ENCODE peak calls at places on chromosomes 13 and 19, in nine cellular contexts. M is heart right ventricle; V is PC-3; D is left ventricle myocardium inferior; L is heart left ventricle; K is cardiac muscle cell; T is left lung; R is naive thymus-derived CD4-positive, alpha-beta T cell; G is ascending aorta. W is an unnamed sample.

GRCh38 chr13:65965496-65965895 is 1264.6 kb downstream of the PCDH9 start:
- DNase-seq in M (no peak), V (peak), D (no peak), L (no peak), K (peak), T (no peak), R (no peak), G (no peak), W (no peak)

GRCh38 chr13:31945202-31945978 is 86.2 kb upstream of the FRY start:
- DNase-seq in M (peak), V (peak), D (peak), L (peak), K (peak), T (peak), R (no peak), G (peak), W (no peak)

GRCh38 chr19:32464279-32464678 is 58.7 kb downstream of the DPY19L3 start:
- DNase-seq in M (no peak), V (peak), D (no peak), L (no peak), K (peak), T (no peak), R (no peak), G (no peak), W (peak)

GRCh38 chr13:63285426-63285825 is 1869.8 kb upstream of the PCDH20 start:
- DNase-seq in M (no peak), V (no peak), D (no peak), L (no peak), K (no peak), T (no peak), R (no peak), G (no peak), W (no peak)

GRCh38 chr13:63696055-63696454 is 2280.4 kb upstream of the PCDH20 start:
- DNase-seq in M (no peak), V (peak), D (no peak), L (no peak), K (no peak), T (no peak), R (no peak), G (no peak), W (no peak)

GRCh38 chr13:52713894-52714293 is 25.7 kb downstream of the CNMD start:
- DNase-seq in M (peak), V (no peak), D (peak), L (peak), K (peak), T (peak), R (no peak), G (peak), W (no peak)

GRCh38 chr13:67574320-67575233 is 344.4 kb upstream of the PCDH9 start:
- DNase-seq in M (no peak), V (peak), D (no peak), L (no peak), K (no peak), T (no peak), R (no peak), G (no peak), W (no peak)

GRCh38 chr13:35891973-35892441 is 239.2 kb downstream of the DCLK1 start:
- DNase-seq in M (no peak), V (peak), D (no peak), L (no peak), K (peak), T (no peak), R (no peak), G (no peak), W (no peak)

GRCh38 chr13:113182046-113182445 is 23.6 kb downstream of the PROZ start:
- DNase-seq in M (no peak), V (no peak), D (no peak), L (no peak), K (peak), T (no peak), R (no peak), G (no peak), W (no peak)

GRCh38 chr13:89150362-89150761 is 1479.2 kb downstream of the SLITRK5 start:
- DNase-seq in M (no peak), V (peak), D (no peak), L (no peak), K (peak), T (no peak), R (no peak), G (no peak), W (no peak)

GRCh38 chr19:32865326-32865725 is 4.2 kb downstream of the SLC7A9 start:
- DNase-seq in M (no peak), V (no peak), D (no peak), L (no peak), K (no peak), T (no peak), R (no peak), G (no peak), W (no peak)

GRCh38 chr19:57282011-57282636 is 1.8 kb downstream of the ZNF460 start:
- DNase-seq in M (no peak), V (peak), D (no peak), L (no peak), K (no peak), T (no peak), R (no peak), G (no peak), W (no peak)

GRCh38 chr13:105343134-105343806 is 1192.2 kb downstream of the EFNB2 start:
- DNase-seq in M (no peak), V (no peak), D (no peak), L (no peak), K (no peak), T (no peak), R (no peak), G (no peak), W (no peak)

GRCh38 chr19:49691243-49692101 is 556 bp downstream of the CPT1C start:
- DNase-seq in M (peak), V (peak), D (peak), L (peak), K (peak), T (no peak), R (no peak), G (no peak), W (no peak)

GRCh38 chr13:41463823-41464602 is 6.7 kb downstream of the RGCC start:
- DNase-seq in M (no peak), V (no peak), D (no peak), L (no peak), K (no peak), T (no peak), R (no peak), G (no peak), W (no peak)

GRCh38 chr19:48664476-48664875 is 8.3 kb downstream of the NTN5 start:
- DNase-seq in M (no peak), V (no peak), D (no peak), L (no peak), K (no peak), T (no peak), R (no peak), G (no peak), W (no peak)

GRCh38 chr13:25654332-25654731 is 282.6 kb downstream of the ATP8A2 start:
- DNase-seq in M (no peak), V (peak), D (no peak), L (no peak), K (no peak), T (no peak), R (no peak), G (no peak), W (no peak)

GRCh38 chr19:15025237-15025636 is 24.0 kb upstream of the CASP14 start:
- DNase-seq in M (no peak), V (peak), D (no peak), L (no peak), K (peak), T (no peak), R (no peak), G (no peak), W (no peak)

GRCh38 chr13:92362717-92363116 is 863.9 kb upstream of the GPC6 start:
- DNase-seq in M (no peak), V (no peak), D (no peak), L (no peak), K (peak), T (no peak), R (no peak), G (no peak), W (no peak)

GRCh38 chr19:47310819-47311218 is 1.2 kb downstream of the C5AR1 start:
- DNase-seq in M (peak), V (peak), D (peak), L (peak), K (peak), T (peak), R (no peak), G (no peak), W (no peak)

GRCh38 chr13:96796234-96796633 is 198.0 kb downstream of the OXGR1 start:
- DNase-seq in M (no peak), V (peak), D (no peak), L (no peak), K (no peak), T (no peak), R (no peak), G (no peak), W (no peak)

GRCh38 chr13:111790621-111791020 is 276.3 kb upstream of the SOX1 start:
- DNase-seq in M (no peak), V (no peak), D (no peak), L (peak), K (no peak), T (no peak), R (no peak), G (no peak), W (no peak)

GRCh38 chr19:19371056-19371455 is 34.4 kb upstream of the GATAD2A start:
- DNase-seq in M (no peak), V (peak), D (no peak), L (peak), K (no peak), T (no peak), R (no peak), G (no peak), W (no peak)

GRCh38 chr19:45097776-45098520 is 5.0 kb downstream of the PPP1R37 start:
- DNase-seq in M (no peak), V (peak), D (peak), L (peak), K (peak), T (peak), R (no peak), G (no peak), W (no peak)

GRCh38 chr13:30145709-30146367 is 161.5 kb downstream of the KATNAL1 start:
- DNase-seq in M (no peak), V (no peak), D (no peak), L (no peak), K (no peak), T (no peak), R (no peak), G (no peak), W (peak)

GRCh38 chr13:49980266-49980665 is 16.6 kb upstream of the TRIM13 start:
- DNase-seq in M (no peak), V (no peak), D (no peak), L (no peak), K (peak), T (no peak), R (no peak), G (no peak), W (no peak)

GRCh38 chr13:113078895-113079720 is 26.5 kb upstream of the F7 start:
- DNase-seq in M (no peak), V (no peak), D (no peak), L (peak), K (no peak), T (no peak), R (no peak), G (no peak), W (no peak)

GRCh38 chr19:44282846-44283245 is 22.0 kb downstream of the ZNF235 start:
- DNase-seq in M (no peak), V (peak), D (no peak), L (no peak), K (no peak), T (no peak), R (no peak), G (no peak), W (no peak)

GRCh38 chr19:29711584-29712132 is 3.4 kb downstream of the C19orf12 start:
- DNase-seq in M (no peak), V (no peak), D (no peak), L (no peak), K (no peak), T (peak), R (peak), G (no peak), W (peak)

GRCh38 chr19:38120471-38121030 is 103.5 kb downstream of the DPF1 start:
- DNase-seq in M (no peak), V (no peak), D (no peak), L (no peak), K (peak), T (no peak), R (no peak), G (no peak), W (no peak)

GRCh38 chr13:50080158-50080855 is 65.1 kb downstream of the KCNRG start:
- DNase-seq in M (no peak), V (no peak), D (no peak), L (no peak), K (peak), T (no peak), R (peak), G (no peak), W (peak)

DNA sequence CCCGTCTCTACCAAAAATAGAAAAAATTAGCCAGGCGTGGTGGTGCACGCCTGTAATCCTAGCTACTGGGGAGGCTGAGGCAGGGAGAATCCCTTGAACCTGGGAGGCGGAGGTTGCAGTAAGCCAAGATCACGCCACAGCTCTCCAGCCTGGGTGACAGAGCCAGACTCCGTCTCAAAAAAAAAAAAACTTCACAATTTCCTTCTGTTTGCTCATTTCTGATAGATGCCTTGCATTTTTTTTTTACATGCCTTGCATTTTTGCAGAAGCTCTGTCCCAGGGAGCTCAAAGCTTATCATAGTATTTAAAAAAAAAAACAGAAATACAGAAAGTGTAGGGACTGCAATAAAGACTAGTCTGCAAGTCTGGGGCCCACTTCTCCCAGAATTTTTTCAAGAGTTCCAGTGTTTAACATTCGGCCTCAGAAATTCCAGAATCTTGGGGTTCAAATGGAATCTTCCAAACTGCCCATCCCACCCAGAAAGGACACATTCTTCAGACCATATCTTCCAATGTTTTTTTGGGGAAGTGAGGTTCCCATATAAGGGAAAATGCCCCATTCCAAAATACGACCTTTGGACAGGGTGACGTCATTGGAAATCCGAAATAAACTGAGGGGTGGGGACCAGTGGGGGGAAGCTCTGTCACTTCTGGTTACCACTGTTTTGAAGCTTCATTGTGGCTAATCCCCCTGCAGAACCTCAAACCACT is 17.2 kb upstream of the RAB8A start:
- DNase-seq in M (no peak), V (no peak), D (no peak), L (no peak), K (peak), T (no peak), R (no peak), G (no peak), W (no peak)
- H3K27ac ChIP-seq in M (peak), V (peak), D (peak), L (no peak), K (peak), T (peak), R (peak), G (peak), W (no peak)

DNA sequence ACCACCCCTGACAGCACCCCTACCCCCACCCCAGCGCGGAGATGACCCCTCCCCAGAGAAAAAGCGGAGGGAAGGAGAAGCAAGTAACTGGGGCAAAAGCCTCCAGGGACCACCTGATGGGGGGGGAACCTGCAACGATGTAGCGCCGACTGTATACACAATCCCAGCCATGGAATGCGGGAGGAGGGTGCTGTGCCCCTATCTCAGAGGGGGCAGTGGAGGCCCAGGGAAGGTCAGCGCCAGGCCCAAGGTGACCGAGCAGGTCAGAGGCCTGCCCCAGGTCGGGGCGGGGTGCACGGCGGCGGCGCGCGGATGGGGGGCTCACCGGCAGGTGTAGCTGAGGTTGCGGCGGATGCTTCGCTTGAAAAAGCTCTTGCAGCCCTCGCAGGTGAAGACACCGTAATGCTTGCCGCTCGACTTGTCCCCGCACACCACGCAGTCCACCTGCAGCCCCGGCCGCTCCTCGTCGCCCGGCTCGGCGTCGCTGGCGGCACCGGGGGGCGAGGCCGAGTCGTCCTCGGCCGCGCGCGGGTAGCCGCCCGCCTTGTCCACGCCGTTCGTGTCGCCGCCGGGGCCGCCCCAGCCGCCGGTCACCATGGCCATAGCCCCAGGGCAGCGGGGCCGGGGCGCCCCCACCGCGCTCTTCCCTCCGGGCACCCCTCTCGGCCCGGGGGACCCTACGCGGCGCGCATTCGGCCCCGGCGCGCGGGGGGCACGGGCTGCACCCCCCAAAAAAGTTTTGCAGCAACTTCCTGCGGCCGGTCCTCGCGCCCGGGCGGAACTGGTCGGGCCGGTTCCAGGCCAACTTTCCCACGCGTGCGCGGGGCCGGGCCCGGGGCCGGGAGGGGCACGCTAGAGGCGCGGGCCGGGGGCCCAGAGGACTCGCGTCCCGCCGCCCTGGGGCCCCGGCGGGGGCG is 843 bp downstream of the NR2F6 start:
- DNase-seq in M (peak), V (no peak), D (peak), L (no peak), K (no peak), T (peak), R (no peak), G (no peak), W (no peak)
- H3K4me3 ChIP-seq in M (peak), V (peak), D (peak), L (peak), K (peak), T (peak), R (no peak), G (peak), W (no peak)

DNA sequence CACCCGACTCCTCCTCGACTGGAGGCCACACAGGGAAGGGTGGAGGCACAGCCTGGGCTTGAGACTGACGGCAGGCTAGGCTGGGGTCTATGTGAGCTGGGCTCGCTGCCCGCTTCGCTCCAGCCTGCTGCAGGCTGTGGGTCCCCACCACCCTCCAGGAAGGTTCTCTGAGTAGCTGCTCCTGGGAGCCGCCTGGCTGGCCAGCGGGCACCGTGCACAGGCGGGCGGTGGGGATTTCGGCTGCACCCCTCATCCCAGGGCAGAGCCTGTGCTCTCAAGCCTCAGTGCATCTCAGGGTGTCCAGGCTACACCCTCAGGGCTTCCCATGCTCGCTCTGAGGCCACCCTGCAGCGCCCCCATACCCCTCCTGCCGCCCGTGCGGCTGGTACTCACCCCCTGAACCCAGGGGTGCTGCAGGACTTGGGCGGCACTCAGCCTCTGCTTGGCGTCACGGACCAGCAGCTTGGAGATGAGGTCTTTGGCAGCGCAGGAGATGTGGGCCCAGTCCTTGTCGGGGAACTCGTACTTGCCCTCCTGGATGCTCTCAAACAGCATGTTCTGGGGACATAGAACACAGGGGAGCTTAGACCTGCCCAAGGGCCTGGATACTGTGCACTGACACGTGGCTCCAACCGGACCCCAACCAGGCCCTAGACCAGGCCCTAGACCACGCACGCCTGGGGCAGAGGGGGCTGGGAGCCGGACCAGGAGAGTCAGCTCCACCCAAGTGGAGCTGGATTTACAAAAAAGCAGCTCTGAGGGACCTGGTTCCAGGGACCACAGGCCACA is 10.2 kb downstream of the MKNK2 start:
- DNase-seq in M (no peak), V (no peak), D (no peak), L (no peak), K (no peak), T (no peak), R (no peak), G (no peak), W (no peak)
- H3K27ac ChIP-seq in M (peak), V (no peak), D (peak), L (peak), K (peak), T (peak), R (peak), G (peak), W (peak)

GRCh38 chr19:11535792-11536595 is 2.7 kb upstream of the CNN1 start:
- DNase-seq in M (peak), V (peak), D (peak), L (peak), K (peak), T (peak), R (peak), G (peak), W (peak)

GRCh38 chr19:11540642-11541041 is 2.0 kb downstream of the CNN1 start:
- DNase-seq in M (no peak), V (no peak), D (no peak), L (no peak), K (no peak), T (no peak), R (no peak), G (no peak), W (no peak)

GRCh38 chr19:11538232-11539036 is at the start of gene CNN1:
- DNase-seq in M (peak), V (no peak), D (peak), L (peak), K (peak), T (peak), R (no peak), G (peak), W (no peak)

GRCh38 chr19:11539495-11540365 is 1.1 kb downstream of the CNN1 start:
- DNase-seq in M (no peak), V (no peak), D (peak), L (peak), K (peak), T (no peak), R (no peak), G (peak), W (no peak)

GRCh38 chr19:11541238-11541637 is 2.6 kb downstream of the CNN1 start:
- DNase-seq in M (no peak), V (no peak), D (no peak), L (no peak), K (no peak), T (no peak), R (no peak), G (no peak), W (no peak)
- H3K4me3 ChIP-seq in M (no peak), V (no peak), D (no peak), L (no peak), K (no peak), T (no peak), R (no peak), G (no peak), W (no peak)

GRCh38 chr13:98676239-98676638 is 76.2 kb downstream of the SLC15A1 start:
- DNase-seq in M (no peak), V (no peak), D (no peak), L (no peak), K (no peak), T (no peak), R (no peak), G (no peak), W (no peak)
- H3K27ac ChIP-seq in M (no peak), V (no peak), D (no peak), L (no peak), K (no peak), T (no peak), R (no peak), G (peak), W (no peak)

DNA sequence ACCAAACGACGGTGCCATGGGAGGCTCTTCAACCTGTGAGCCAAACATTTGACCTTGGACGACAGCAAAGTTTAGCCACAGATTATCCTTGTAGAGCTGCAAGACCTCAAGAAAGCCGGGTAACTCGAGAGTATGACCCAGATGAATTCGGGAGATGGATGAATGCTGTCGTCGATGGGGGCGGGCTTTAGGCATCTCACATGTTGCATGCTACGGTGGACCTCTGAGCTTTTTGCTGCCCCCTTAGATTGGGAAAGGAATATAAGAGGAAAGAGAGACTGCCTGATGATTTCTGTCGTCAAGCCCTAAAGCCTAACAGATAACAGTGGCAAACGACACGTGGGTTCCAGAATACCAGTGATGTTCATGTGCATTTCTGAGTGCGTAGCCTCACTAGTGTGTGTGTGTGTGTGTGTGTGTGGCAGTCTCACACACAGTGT is 716 bp upstream of the ABCC4 start:
- DNase-seq in M (no peak), V (no peak), D (no peak), L (no peak), K (peak), T (no peak), R (no peak), G (peak), W (peak)
- H3K4me3 ChIP-seq in M (peak), V (peak), D (peak), L (peak), K (peak), T (peak), R (peak), G (peak), W (peak)